ENCODE peak calls at places on chromosomes 6 and 20, in four cellular contexts. C is cardiac fibroblast, L is endothelial cell of umbilical vein, T is fibroblast of mammary gland. O is an unnamed sample.
A peak's percentile ranks its signal among the peaks of the same experiment; 100 is the strongest.

GRCh38 chr6:125099211-125100017 is 54.2 kb upstream of the TPD52L1 start:
- DNase-seq in C (peak; percentile 67), L (peak; percentile 60), T (peak; percentile 41), O (no peak)

GRCh38 chr6:138250513-138251247 is 32.4 kb upstream of the PBOV1 start:
- DNase-seq in C (peak; percentile 94), L (peak; percentile 76), T (peak; percentile 95), O (peak; percentile 49)

GRCh38 chr6:69086689-69087088 is 451.6 kb downstream of the ADGRB3 start:
- DNase-seq in C (no peak), L (no peak), T (no peak), O (no peak)

GRCh38 chr6:74075323-74075722 is 379.3 kb downstream of the CD109 start:
- DNase-seq in C (peak; percentile 63), L (no peak), T (peak; percentile 88), O (no peak)

GRCh38 chr6:42979523-42980177 is 669 bp upstream of the PEX6 start:
- DNase-seq in C (no peak), L (no peak), T (peak; percentile 62), O (no peak)

GRCh38 chr6:127518710-127519468 is at the start of gene MTCL3:
- DNase-seq in C (peak; percentile 21), L (no peak), T (peak; percentile 75), O (peak; percentile 87)

GRCh38 chr6:148884461-148884860 is 137.6 kb downstream of the UST start:
- DNase-seq in C (no peak), L (no peak), T (no peak), O (no peak)

GRCh38 chr6:99064769-99065168 is 117.0 kb upstream of the FBXL4 start:
- DNase-seq in C (no peak), L (no peak), T (no peak), O (no peak)

GRCh38 chr6:11139051-11139960 is 27.8 kb upstream of the ERVFRD-1 start:
- DNase-seq in C (peak; percentile 20), L (no peak), T (peak; percentile 61), O (no peak)

GRCh38 chr6:2378891-2379652 is 133.7 kb upstream of the GMDS start:
- DNase-seq in C (peak; percentile 40), L (peak; percentile 75), T (peak; percentile 89), O (peak; percentile 48)

GRCh38 chr6:123352705-123353104 is 284.0 kb downstream of the TRDN start:
- DNase-seq in C (no peak), L (no peak), T (no peak), O (no peak)
- H3K4me3 ChIP-seq in C (no peak overlapping the region), L (no peak overlapping the region), T (no peak overlapping the region), O (no peak overlapping the region)

GRCh38 chr20:17227669-17228623 is 1.1 kb downstream of the PCSK2 start:
- DNase-seq in C (no peak), L (no peak), T (no peak), O (no peak)

GRCh38 chr20:17229256-17229655 is 2.4 kb downstream of the PCSK2 start:
- DNase-seq in C (no peak), L (no peak), T (no peak), O (no peak)

GRCh38 chr20:17227199-17227535 is 327 bp downstream of the PCSK2 start:
- DNase-seq in C (no peak), L (no peak), T (no peak), O (no peak)

GRCh38 chr20:17226410-17227198 is at the start of gene PCSK2:
- DNase-seq in C (peak; percentile 26), L (no peak), T (peak; percentile 38), O (no peak)

DNA sequence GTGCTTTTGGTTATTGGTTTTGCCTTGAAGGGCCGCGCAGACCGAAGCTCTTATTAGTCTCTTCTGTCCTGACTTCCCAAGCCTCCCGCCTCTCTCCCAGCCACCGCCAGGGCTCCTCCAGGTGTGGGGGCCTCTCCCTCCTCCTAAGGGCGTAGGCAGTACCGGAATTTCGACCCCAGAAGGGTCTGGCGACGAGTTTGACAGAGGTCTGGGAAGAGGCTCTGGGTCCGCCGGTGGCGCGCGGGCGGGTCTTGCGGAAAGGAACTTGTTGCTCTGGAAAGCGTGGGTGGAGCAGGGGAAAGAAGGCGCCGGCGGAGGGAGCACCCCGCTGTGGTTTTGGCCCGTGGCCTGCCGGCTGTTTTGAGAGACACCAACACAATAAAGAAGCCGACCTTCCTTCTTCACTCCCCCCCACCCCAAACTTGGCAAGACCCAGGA is 1.8 kb downstream of the PCSK2 start:
- DNase-seq in C (no peak), L (no peak), T (no peak), O (no peak)
- H3K4me3 ChIP-seq in C (no peak overlapping the region), L (no peak overlapping the region), T (no peak overlapping the region), O (no peak overlapping the region)

DNA sequence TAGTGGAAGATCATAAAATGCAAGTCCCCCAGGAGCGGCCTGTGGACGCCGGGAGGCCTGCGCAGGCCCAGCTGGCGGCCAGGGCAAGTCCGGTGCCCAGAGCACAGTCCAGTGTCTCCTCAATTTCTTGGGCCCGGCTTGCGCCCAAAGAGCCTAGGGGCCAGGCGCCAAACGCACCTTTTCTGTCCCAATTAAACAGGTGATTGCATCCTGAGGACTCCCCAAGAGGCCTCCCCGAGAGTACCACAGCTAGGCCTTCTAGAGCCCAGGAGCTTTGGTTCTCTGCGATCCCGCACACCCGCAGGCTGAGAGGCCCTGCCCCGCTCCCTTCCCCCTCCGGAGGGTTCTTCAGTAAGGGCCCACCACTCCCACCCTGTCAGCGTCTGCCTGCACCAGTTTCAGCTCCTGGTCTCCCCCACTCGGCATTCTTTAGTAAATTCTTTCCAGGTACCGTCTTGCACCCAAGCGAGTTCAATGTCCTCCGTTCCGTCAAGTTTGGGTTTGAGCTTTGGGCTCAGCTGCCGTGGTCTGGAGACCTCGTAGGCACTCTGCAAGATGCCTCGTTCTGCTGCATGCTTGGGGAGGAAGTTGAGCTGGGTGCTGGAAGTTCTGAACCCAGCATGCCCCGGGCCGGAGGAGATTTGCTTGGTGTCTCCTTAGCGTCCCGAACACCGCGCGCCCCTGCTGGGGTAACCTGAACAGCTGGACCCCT is 3.9 kb upstream of the NKX2-2 start:
- DNase-seq in C (no peak), L (no peak), T (no peak), O (no peak)
- H3K4me3 ChIP-seq in C (no peak overlapping the region), L (no peak overlapping the region), T (no peak overlapping the region), O (no peak overlapping the region)

GRCh38 chr6:162055365-162055764 is 672.2 kb downstream of the PRKN start:
- DNase-seq in C (no peak), L (no peak), T (no peak), O (no peak)
- H3K4me3 ChIP-seq in C (no peak overlapping the region), L (no peak overlapping the region), T (no peak overlapping the region), O (no peak overlapping the region)

DNA sequence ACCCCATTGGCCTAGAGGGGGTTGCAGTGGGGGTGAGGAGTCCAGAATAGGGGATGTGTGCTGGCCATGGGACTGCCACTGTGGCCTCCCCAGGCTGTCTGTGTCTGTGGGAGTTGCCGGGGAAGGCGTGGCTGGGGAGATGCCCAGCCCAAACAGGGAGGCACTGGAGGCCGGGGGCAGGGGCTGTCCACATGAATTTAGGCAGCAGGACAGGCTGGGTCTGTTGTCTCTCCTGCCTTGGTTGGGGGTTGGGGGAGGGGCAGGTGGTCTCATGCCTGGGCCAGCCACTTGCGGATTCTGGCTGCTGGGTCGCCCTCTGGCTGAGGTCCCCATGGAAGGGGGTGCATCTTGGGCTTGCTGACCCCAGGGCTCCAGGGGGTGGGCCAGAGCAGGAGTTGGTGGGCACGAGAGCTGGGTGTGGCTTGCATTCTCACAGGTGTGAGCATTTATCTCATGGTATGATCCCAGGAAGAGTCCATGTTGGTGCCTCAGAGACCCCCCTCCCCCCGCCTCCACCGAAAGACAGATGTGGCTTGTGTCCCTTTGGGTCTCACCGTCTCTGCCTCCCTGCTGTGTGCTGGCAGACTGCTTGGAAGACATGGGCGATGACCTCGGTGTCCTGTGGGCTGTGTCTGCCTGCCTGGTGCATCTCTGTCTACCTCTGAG is 4.0 kb downstream of the SOX18 start:
- DNase-seq in C (no peak), L (peak; percentile 49), T (no peak), O (no peak)
- H3K4me3 ChIP-seq in C (no peak overlapping the region), L (no peak overlapping the region), T (no peak overlapping the region), O (no peak overlapping the region)

DNA sequence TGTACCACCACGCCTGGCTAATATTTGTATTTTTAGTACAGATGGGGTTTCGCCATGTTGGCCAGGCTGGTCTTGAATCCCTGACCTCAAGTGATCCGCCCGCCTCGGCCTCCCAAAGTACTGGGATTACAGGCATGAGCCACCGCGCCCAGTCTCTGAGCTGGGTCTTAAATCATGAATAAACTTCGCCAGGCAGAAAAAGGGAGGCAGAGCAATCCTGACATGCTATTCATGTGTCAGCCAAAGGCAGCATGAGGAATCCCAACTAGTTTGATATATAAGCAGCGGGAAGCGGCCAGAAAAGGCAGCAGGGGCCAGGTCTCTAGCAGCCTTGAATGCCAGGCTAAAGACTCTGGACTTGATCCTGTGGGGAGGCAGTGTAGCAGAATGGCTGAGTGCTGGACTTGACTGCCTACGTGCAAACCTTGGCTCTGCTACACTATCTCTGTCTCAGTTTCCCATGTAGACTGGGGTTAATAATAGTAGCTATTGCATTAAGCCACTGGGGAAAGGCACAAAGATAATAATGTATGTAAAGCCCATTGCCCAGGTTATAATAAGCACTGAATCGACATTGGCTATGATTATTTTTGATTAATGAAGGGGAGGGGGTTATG is 1.8 kb downstream of the PROCR start:
- DNase-seq in C (no peak), L (peak; percentile 57), T (peak; percentile 48), O (no peak)
- H3K4me3 ChIP-seq in C (no peak overlapping the region), L (peak overlapping the region; percentile 80), T (peak overlapping the region; percentile 23), O (no peak overlapping the region)

GRCh38 chr6:78744144-78744543 is 123.2 kb upstream of the IRAK1BP1 start:
- DNase-seq in C (no peak), L (no peak), T (no peak), O (no peak)

GRCh38 chr6:78749326-78749725 is 118.0 kb upstream of the IRAK1BP1 start:
- DNase-seq in C (no peak), L (no peak), T (peak; percentile 57), O (no peak)

GRCh38 chr6:78746457-78746856 is 120.9 kb upstream of the IRAK1BP1 start:
- DNase-seq in C (peak; percentile 18), L (no peak), T (peak; percentile 82), O (no peak)
- H3K4me3 ChIP-seq in C (no peak overlapping the region), L (no peak overlapping the region), T (no peak overlapping the region), O (no peak overlapping the region)

O was measured in kidney epithelial cell.